ENCODE peak calls at places on chromosomes 11 and 22, in seven cellular contexts. One of them, this sample, is unnamed.

GRCh38 chr11:100978442-100978841 is 151.2 kb downstream of the PGR start:
- DNase-seq in suprapubic skin: no peak
- DNase-seq in K562: no peak
- DNase-seq in body of pancreas: no peak
- DNase-seq in IMR-90: no peak
- DNase-seq in H1: no peak
- DNase-seq in breast epithelium: no peak
- DNase-seq in this sample: no peak

GRCh38 chr22:36641902-36642640 is 61.5 kb downstream of the CACNG2 start:
- DNase-seq in body of pancreas: no peak
- DNase-seq in K562: no peak
- DNase-seq in suprapubic skin: no peak
- DNase-seq in breast epithelium: no peak
- DNase-seq in H1: no peak
- DNase-seq in IMR-90: peak; percentile 36
- DNase-seq in this sample: no peak

GRCh38 chr11:47186937-47187681 is 875 bp upstream of the PACSIN3 start:
- DNase-seq in suprapubic skin: no peak
- DNase-seq in body of pancreas: peak; percentile 81
- DNase-seq in IMR-90: peak; percentile 54
- DNase-seq in H1: peak; percentile 77
- DNase-seq in breast epithelium: no peak
- DNase-seq in K562: peak; percentile 37
- DNase-seq in this sample: no peak

GRCh38 chr11:126634963-126635362 is 279.5 kb downstream of the ST3GAL4 start:
- DNase-seq in breast epithelium: no peak
- DNase-seq in H1: no peak
- DNase-seq in body of pancreas: no peak
- DNase-seq in K562: no peak
- DNase-seq in suprapubic skin: no peak
- DNase-seq in IMR-90: no peak
- DNase-seq in this sample: no peak

GRCh38 chr11:64885367-64886286 is 7.2 kb upstream of the EHD1 start:
- DNase-seq in breast epithelium: no peak
- DNase-seq in body of pancreas: no peak
- DNase-seq in IMR-90: peak; percentile 94
- DNase-seq in K562: peak; percentile 95
- DNase-seq in suprapubic skin: no peak
- DNase-seq in H1: no peak
- DNase-seq in this sample: no peak

GRCh38 chr11:36164522-36165250 is 124.5 kb downstream of the COMMD9 start:
- DNase-seq in K562: no peak
- DNase-seq in suprapubic skin: no peak
- DNase-seq in breast epithelium: no peak
- DNase-seq in H1: no peak
- DNase-seq in body of pancreas: no peak
- DNase-seq in IMR-90: peak; percentile 52
- DNase-seq in this sample: no peak

GRCh38 chr22:39496131-39496838 is 5.8 kb upstream of the MIEF1 start:
- DNase-seq in body of pancreas: peak; percentile 89
- DNase-seq in IMR-90: peak; percentile 57
- DNase-seq in K562: peak; percentile 85
- DNase-seq in H1: peak; percentile 76
- DNase-seq in breast epithelium: peak; percentile 50
- DNase-seq in suprapubic skin: no peak
- DNase-seq in this sample: no peak

GRCh38 chr11:102833731-102834130 is 9.7 kb downstream of the MMP3 start:
- DNase-seq in suprapubic skin: no peak
- DNase-seq in K562: no peak
- DNase-seq in breast epithelium: no peak
- DNase-seq in IMR-90: no peak
- DNase-seq in body of pancreas: no peak
- DNase-seq in H1: no peak
- DNase-seq in this sample: no peak

GRCh38 chr11:15714641-15715399 is 600.1 kb downstream of the INSC start:
- DNase-seq in breast epithelium: no peak
- DNase-seq in H1: no peak
- DNase-seq in suprapubic skin: no peak
- DNase-seq in K562: no peak
- DNase-seq in body of pancreas: no peak
- DNase-seq in IMR-90: peak; percentile 60
- DNase-seq in this sample: no peak

GRCh38 chr11:3104961-3105790 is 48.0 kb upstream of the CARS1 start:
- DNase-seq in breast epithelium: no peak
- DNase-seq in K562: no peak
- DNase-seq in body of pancreas: peak; percentile 2
- DNase-seq in suprapubic skin: peak; percentile 72
- DNase-seq in H1: no peak
- DNase-seq in IMR-90: no peak
- DNase-seq in this sample: peak; percentile 74

GRCh38 chr22:19123936-19124335 is 1.7 kb upstream of the DGCR2 start:
- DNase-seq in H1: no peak
- DNase-seq in suprapubic skin: no peak
- DNase-seq in K562: peak; percentile 56
- DNase-seq in body of pancreas: no peak
- DNase-seq in IMR-90: no peak
- DNase-seq in breast epithelium: no peak
- DNase-seq in this sample: no peak

GRCh38 chr22:50293441-50294318 is 13.8 kb downstream of the PLXNB2 start:
- DNase-seq in H1: peak; percentile 90
- DNase-seq in breast epithelium: peak; percentile 78
- DNase-seq in IMR-90: peak; percentile 60
- DNase-seq in suprapubic skin: no peak
- DNase-seq in K562: no peak
- DNase-seq in body of pancreas: peak; percentile 71
- DNase-seq in this sample: no peak

GRCh38 chr11:118746988-118747585 is 43.9 kb downstream of the DDX6 start:
- DNase-seq in K562: no peak
- DNase-seq in suprapubic skin: no peak
- DNase-seq in H1: no peak
- DNase-seq in IMR-90: peak; percentile 5
- DNase-seq in body of pancreas: no peak
- DNase-seq in breast epithelium: no peak
- DNase-seq in this sample: no peak

GRCh38 chr11:94504689-94505293 is 7.5 kb upstream of the C11orf97 start:
- DNase-seq in body of pancreas: no peak
- DNase-seq in suprapubic skin: no peak
- DNase-seq in K562: peak; percentile 63
- DNase-seq in IMR-90: peak; percentile 68
- DNase-seq in H1: no peak
- DNase-seq in breast epithelium: no peak
- DNase-seq in this sample: no peak

GRCh38 chr11:96155627-96156378 is 187.2 kb downstream of the MAML2 start:
- DNase-seq in H1: no peak
- DNase-seq in suprapubic skin: peak; percentile 81
- DNase-seq in K562: peak; percentile 87
- DNase-seq in body of pancreas: peak; percentile 58
- DNase-seq in breast epithelium: peak; percentile 60
- DNase-seq in IMR-90: peak; percentile 97
- DNase-seq in this sample: no peak

GRCh38 chr22:50162391-50162956 is 8.1 kb upstream of the PANX2 start:
- DNase-seq in IMR-90: no peak
- DNase-seq in H1: no peak
- DNase-seq in breast epithelium: no peak
- DNase-seq in K562: no peak
- DNase-seq in suprapubic skin: no peak
- DNase-seq in body of pancreas: no peak
- DNase-seq in this sample: no peak

GRCh38 chr11:65851083-65851579 is 6.8 kb downstream of the CFL1 start:
- DNase-seq in body of pancreas: no peak
- DNase-seq in breast epithelium: no peak
- DNase-seq in IMR-90: no peak
- DNase-seq in K562: peak; percentile 53
- DNase-seq in suprapubic skin: no peak
- DNase-seq in H1: peak; percentile 93
- DNase-seq in this sample: no peak

GRCh38 chr11:84243629-84244263 is 957.6 kb upstream of the CCDC90B start:
- DNase-seq in suprapubic skin: no peak
- DNase-seq in K562: no peak
- DNase-seq in body of pancreas: no peak
- DNase-seq in IMR-90: no peak
- DNase-seq in H1: no peak
- DNase-seq in breast epithelium: no peak
- DNase-seq in this sample: no peak

GRCh38 chr11:117856892-117857291 is 19.6 kb downstream of the FXYD6 start:
- DNase-seq in suprapubic skin: peak; percentile 62
- DNase-seq in K562: no peak
- DNase-seq in IMR-90: no peak
- DNase-seq in H1: no peak
- DNase-seq in body of pancreas: no peak
- DNase-seq in breast epithelium: no peak
- DNase-seq in this sample: no peak

GRCh38 chr11:77871855-77872254 is 50.9 kb downstream of the AAMDC start:
- DNase-seq in IMR-90: no peak
- DNase-seq in breast epithelium: no peak
- DNase-seq in suprapubic skin: no peak
- DNase-seq in H1: no peak
- DNase-seq in body of pancreas: no peak
- DNase-seq in K562: no peak
- DNase-seq in this sample: no peak

GRCh38 chr11:16012125-16012751 is 344.1 kb downstream of the SOX6 start:
- DNase-seq in IMR-90: peak; percentile 6
- DNase-seq in suprapubic skin: no peak
- DNase-seq in K562: peak; percentile 70
- DNase-seq in H1: no peak
- DNase-seq in breast epithelium: no peak
- DNase-seq in body of pancreas: peak; percentile 58
- DNase-seq in this sample: no peak

GRCh38 chr11:59222464-59223065 is 9.8 kb upstream of the MPEG1 start:
- DNase-seq in body of pancreas: no peak
- DNase-seq in IMR-90: no peak
- DNase-seq in H1: no peak
- DNase-seq in K562: no peak
- DNase-seq in suprapubic skin: no peak
- DNase-seq in breast epithelium: no peak
- DNase-seq in this sample: no peak

GRCh38 chr22:46390105-46390651 is 54.7 kb downstream of the TRMU start:
- DNase-seq in body of pancreas: no peak
- DNase-seq in H1: no peak
- DNase-seq in IMR-90: no peak
- DNase-seq in suprapubic skin: no peak
- DNase-seq in breast epithelium: no peak
- DNase-seq in K562: no peak
- DNase-seq in this sample: no peak

GRCh38 chr11:111370902-111371578 is 8.0 kb downstream of the POU2AF1 start:
- DNase-seq in IMR-90: no peak
- DNase-seq in K562: no peak
- DNase-seq in body of pancreas: peak; percentile 35
- DNase-seq in breast epithelium: no peak
- DNase-seq in suprapubic skin: no peak
- DNase-seq in H1: no peak
- DNase-seq in this sample: no peak

GRCh38 chr22:34801221-34801620 is 264.7 kb upstream of the ISX start:
- DNase-seq in IMR-90: no peak
- DNase-seq in body of pancreas: no peak
- DNase-seq in breast epithelium: no peak
- DNase-seq in K562: no peak
- DNase-seq in H1: no peak
- DNase-seq in suprapubic skin: no peak
- DNase-seq in this sample: no peak
- TF ChIP-seq POLR2A in IMR-90: no peak
- TF ChIP-seq POLR2A in body of pancreas: no peak
- TF ChIP-seq POLR2A in breast epithelium: no peak
- TF ChIP-seq POLR2A in K562: no peak
- TF ChIP-seq POLR2A in H1: no peak
- TF ChIP-seq POLR2A in suprapubic skin: no peak
- TF ChIP-seq POLR2A in this sample: no peak

GRCh38 chr11:37527545-37527944 is 929.5 kb upstream of the RAG2 start:
- DNase-seq in suprapubic skin: no peak
- DNase-seq in H1: no peak
- DNase-seq in breast epithelium: no peak
- DNase-seq in body of pancreas: no peak
- DNase-seq in K562: no peak
- DNase-seq in IMR-90: no peak
- DNase-seq in this sample: no peak

DNA sequence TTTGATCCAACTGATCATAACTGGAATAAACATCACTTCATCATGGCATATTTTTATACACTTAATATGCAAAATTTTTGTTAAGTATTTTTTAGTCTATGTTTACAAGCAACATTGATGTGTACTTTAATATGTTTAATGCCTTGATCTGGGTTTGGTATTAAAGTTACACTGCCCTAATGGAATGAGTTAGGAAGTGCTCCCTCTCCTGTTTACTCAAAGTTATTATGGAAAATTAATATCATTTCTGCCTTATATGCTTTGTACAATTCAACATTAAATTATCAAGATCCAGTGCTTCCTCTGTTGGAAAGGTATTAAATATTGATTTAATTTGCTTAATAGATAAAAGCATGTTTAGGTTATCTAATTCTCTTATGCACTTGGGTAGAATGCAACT is 927.3 kb upstream of the RAG2 start:
- DNase-seq in IMR-90: peak; percentile 38
- DNase-seq in body of pancreas: no peak
- DNase-seq in suprapubic skin: no peak
- DNase-seq in K562: no peak
- DNase-seq in H1: no peak
- DNase-seq in breast epithelium: no peak
- DNase-seq in this sample: no peak
- TF ChIP-seq CTCF in IMR-90: peak; percentile 52
- TF ChIP-seq CTCF in body of pancreas: no peak
- TF ChIP-seq CTCF in suprapubic skin: no peak
- TF ChIP-seq CTCF in K562: no peak
- TF ChIP-seq CTCF in H1: no peak
- TF ChIP-seq CTCF in breast epithelium: no peak
- TF ChIP-seq CTCF in this sample: no peak

DNA sequence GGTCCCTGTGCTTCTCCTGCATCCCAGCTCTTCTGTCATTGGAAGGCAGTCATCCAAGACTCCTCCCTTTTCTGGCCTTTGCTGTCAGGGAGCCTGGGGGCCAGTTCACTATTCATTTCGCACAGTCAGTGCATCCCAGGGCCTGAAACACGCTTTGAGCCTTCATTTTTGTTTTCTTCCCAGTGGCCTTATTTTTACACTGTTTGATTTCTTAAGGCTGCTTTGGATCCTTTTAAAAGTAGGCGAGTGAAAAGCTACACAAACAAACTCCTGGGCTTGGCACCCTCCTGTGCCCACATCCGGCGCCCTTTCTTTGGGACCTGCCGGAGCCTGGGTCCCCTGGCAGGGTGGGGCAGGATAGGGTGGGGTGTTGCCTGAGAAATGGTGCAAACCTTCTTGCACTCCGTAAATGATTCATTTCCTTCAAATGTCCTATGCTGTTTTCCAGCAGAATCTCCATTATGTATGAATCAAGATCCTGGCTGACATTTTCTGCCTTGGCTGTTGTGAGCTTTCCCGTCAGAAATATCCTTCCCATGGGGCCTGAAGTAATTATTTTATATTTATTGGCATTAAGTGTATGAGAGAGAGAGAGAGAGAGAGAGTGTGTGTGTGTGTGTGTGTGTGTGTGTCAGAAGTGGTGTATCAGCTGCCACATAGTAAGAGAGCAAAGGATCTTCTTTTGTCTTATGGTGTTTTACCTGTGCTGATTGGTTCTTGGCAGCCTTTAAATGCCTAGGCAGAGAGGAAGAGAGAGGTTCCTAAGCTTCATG is 45.6 kb downstream of the BCR start:
- DNase-seq in breast epithelium: no peak
- DNase-seq in IMR-90: no peak
- DNase-seq in body of pancreas: no peak
- DNase-seq in suprapubic skin: no peak
- DNase-seq in H1: no peak
- DNase-seq in K562: no peak
- DNase-seq in this sample: no peak
- H3K27ac ChIP-seq in breast epithelium: peak overlapping the region; percentile 57
- H3K27ac ChIP-seq in IMR-90: no peak overlapping the region
- H3K27ac ChIP-seq in body of pancreas: peak overlapping the region; percentile 8
- H3K27ac ChIP-seq in suprapubic skin: peak overlapping the region; percentile 67
- H3K27ac ChIP-seq in H1: no peak overlapping the region
- H3K27ac ChIP-seq in K562: no peak overlapping the region
- H3K27ac ChIP-seq in this sample: peak overlapping the region; percentile 56

GRCh38 chr11:44095506-44096359 is at the start of gene EXT2:
- DNase-seq in suprapubic skin: peak; percentile 96
- DNase-seq in K562: peak; percentile 91
- DNase-seq in body of pancreas: peak; percentile 92
- DNase-seq in breast epithelium: peak; percentile 72
- DNase-seq in IMR-90: peak; percentile 76
- DNase-seq in H1: peak; percentile 94
- DNase-seq in this sample: no peak
- TF ChIP-seq POLR2A in suprapubic skin: peak; percentile 33
- TF ChIP-seq POLR2A in K562: peak; percentile 60
- TF ChIP-seq POLR2A in body of pancreas: peak; percentile 53
- TF ChIP-seq POLR2A in breast epithelium: no peak
- TF ChIP-seq POLR2A in IMR-90: no peak
- TF ChIP-seq POLR2A in H1: no peak
- TF ChIP-seq POLR2A in this sample: no peak